ENCODE peak calls at places on chromosomes 3 and 15, in ten cellular contexts. Z is astrocyte of the cerebellum, X is brain microvascular endothelial cell, F is mucosa of descending colon, O is coronary artery, I is lung, S is WERI-Rb-1, D is astrocyte of the spinal cord, A is heart right ventricle, R is Panc1. B is an unnamed sample.

GRCh38 chr15:49273734-49274318 is 103.8 kb downstream of the GALK2 start:
- DNase-seq in Z (no peak), X (no peak), F (no peak), O (no peak), I (no peak), S (no peak), D (no peak), A (no peak), R (no peak), B (peak)

GRCh38 chr3:71425491-71426071 is 157.9 kb downstream of the FOXP1 start:
- DNase-seq in Z (peak), X (peak), F (no peak), O (no peak), I (no peak), S (no peak), D (peak), A (no peak), R (no peak), B (peak)

GRCh38 chr3:5057857-5058324 is 64.2 kb upstream of the ARL8B start:
- DNase-seq in Z (peak), X (peak), F (no peak), O (peak), I (peak), S (peak), D (peak), A (peak), R (peak), B (peak)

GRCh38 chr3:195855471-195856409 is 44.0 kb upstream of the MUC4 start:
- DNase-seq in Z (no peak), X (no peak), F (peak), O (no peak), I (no peak), S (no peak), D (no peak), A (no peak), R (no peak), B (no peak)

GRCh38 chr3:51137715-51138114 is 247.4 kb upstream of the MANF start:
- DNase-seq in Z (no peak), X (no peak), F (no peak), O (no peak), I (no peak), S (no peak), D (no peak), A (no peak), R (no peak), B (no peak)

GRCh38 chr3:186594591-186595113 is 18.2 kb upstream of the AHSG start:
- DNase-seq in Z (no peak), X (no peak), F (no peak), O (no peak), I (no peak), S (no peak), D (no peak), A (no peak), R (no peak), B (no peak)

GRCh38 chr3:88298189-88298588 is 148.4 kb downstream of the C3orf38 start:
- DNase-seq in Z (no peak), X (no peak), F (no peak), O (no peak), I (no peak), S (no peak), D (peak), A (no peak), R (no peak), B (no peak)

GRCh38 chr15:48510976-48511375 is 134.5 kb downstream of the FBN1 start:
- DNase-seq in Z (no peak), X (peak), F (no peak), O (no peak), I (no peak), S (no peak), D (peak), A (no peak), R (no peak), B (no peak)

GRCh38 chr3:63047068-63047467 is 171.9 kb upstream of the CADPS start:
- DNase-seq in Z (no peak), X (no peak), F (no peak), O (no peak), I (no peak), S (no peak), D (no peak), A (no peak), R (no peak), B (no peak)

GRCh38 chr3:4460334-4460733 is 6.7 kb downstream of the SUMF1 start:
- DNase-seq in Z (no peak), X (no peak), F (no peak), O (no peak), I (no peak), S (no peak), D (no peak), A (no peak), R (no peak), B (no peak)

GRCh38 chr15:101000271-101000681 is 81.1 kb downstream of the LRRK1 start:
- DNase-seq in Z (no peak), X (peak), F (no peak), O (peak), I (peak), S (no peak), D (peak), A (no peak), R (no peak), B (peak)

GRCh38 chr3:51786247-51786646 is 7.2 kb upstream of the IQCF6 start:
- DNase-seq in Z (no peak), X (no peak), F (no peak), O (no peak), I (no peak), S (no peak), D (no peak), A (no peak), R (no peak), B (no peak)

GRCh38 chr3:12598890-12599289 is 42.0 kb downstream of the MKRN2 start:
- DNase-seq in Z (no peak), X (no peak), F (no peak), O (no peak), I (no peak), S (no peak), D (no peak), A (no peak), R (no peak), B (no peak)

GRCh38 chr15:66069751-66070150 is 183.8 kb downstream of the MEGF11 start:
- DNase-seq in Z (no peak), X (no peak), F (no peak), O (no peak), I (no peak), S (no peak), D (no peak), A (no peak), R (no peak), B (no peak)

GRCh38 chr3:129615751-129616281 is 9.3 kb upstream of the PLXND1 start:
- DNase-seq in Z (no peak), X (no peak), F (peak), O (no peak), I (no peak), S (no peak), D (no peak), A (peak), R (no peak), B (no peak)

GRCh38 chr3:177483182-177483967 is 286.1 kb upstream of the TBL1XR1 start:
- DNase-seq in Z (no peak), X (no peak), F (no peak), O (no peak), I (no peak), S (peak), D (no peak), A (no peak), R (no peak), B (no peak)

GRCh38 chr3:10017636-10018292 is 8.5 kb upstream of the FANCD2 start:
- DNase-seq in Z (peak), X (peak), F (no peak), O (no peak), I (no peak), S (no peak), D (peak), A (no peak), R (no peak), B (peak)

GRCh38 chr3:10019326-10019725 is 6.9 kb upstream of the FANCD2 start:
- DNase-seq in Z (no peak), X (no peak), F (no peak), O (no peak), I (no peak), S (no peak), D (no peak), A (no peak), R (no peak), B (no peak)

GRCh38 chr3:10011644-10012043 is 14.6 kb upstream of the FANCD2 start:
- DNase-seq in Z (no peak), X (no peak), F (no peak), O (peak), I (no peak), S (no peak), D (no peak), A (no peak), R (no peak), B (no peak)

GRCh38 chr3:10012106-10012505 is 14.1 kb upstream of the FANCD2 start:
- DNase-seq in Z (no peak), X (no peak), F (no peak), O (no peak), I (no peak), S (no peak), D (no peak), A (no peak), R (no peak), B (no peak)

GRCh38 chr3:10015476-10015904 is 10.7 kb upstream of the FANCD2 start:
- DNase-seq in Z (peak), X (peak), F (peak), O (peak), I (peak), S (no peak), D (peak), A (peak), R (no peak), B (peak)
- H3K4me3 ChIP-seq in Z (peak), X (peak), F (no peak), O (peak), I (no peak), S (no peak), D (no peak), A (peak), R (no peak), B (no peak)

DNA sequence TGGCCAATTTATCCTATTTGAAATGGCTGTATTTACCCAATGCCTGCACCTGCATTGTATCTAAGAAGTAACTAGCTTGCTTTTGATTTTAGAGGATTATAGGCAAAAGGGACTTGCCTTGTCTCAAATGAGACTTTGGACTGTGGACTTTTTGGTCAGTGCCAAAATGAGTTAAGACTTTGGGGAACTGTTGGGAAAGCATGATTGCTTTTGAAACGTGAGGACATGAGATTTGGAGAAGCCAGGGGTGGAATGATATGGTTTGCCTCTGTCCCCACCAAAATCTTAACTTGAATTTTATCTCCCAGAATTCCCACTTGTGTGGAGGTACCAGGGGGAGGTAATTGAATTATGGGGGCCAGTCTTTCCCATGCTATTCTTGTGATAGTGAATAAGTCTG is 1505.4 kb downstream of the SI start:
- DNase-seq in Z (no peak), X (no peak), F (no peak), O (no peak), I (no peak), S (no peak), D (no peak), A (no peak), R (no peak), B (no peak)
- TF ChIP-seq CTCF in Z (no peak), X (no peak), F (no peak), O (no peak), I (no peak), S (no peak), D (no peak), A (no peak), R (no peak), B (no peak)

DNA sequence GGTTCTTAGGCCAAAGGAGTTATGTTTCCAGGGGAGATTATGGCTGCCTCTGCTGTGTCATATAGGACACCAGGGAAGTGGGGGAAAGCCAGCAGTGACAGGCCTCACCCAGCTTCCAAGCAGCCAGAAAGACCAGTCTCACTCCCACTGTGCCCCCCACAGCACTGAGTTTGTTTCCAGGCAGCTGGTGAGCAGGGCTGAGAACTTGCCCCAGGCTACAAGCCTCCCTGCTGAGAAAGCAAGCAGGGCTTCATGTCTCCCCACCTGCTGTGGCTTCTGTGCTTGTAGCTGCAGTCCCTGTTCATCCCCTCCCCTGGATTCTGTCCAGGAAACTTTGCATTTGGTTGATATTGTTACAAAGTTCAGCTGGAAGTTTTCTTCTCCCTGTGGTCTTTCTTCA is 376.3 kb downstream of the PDCD6IP start:
- DNase-seq in Z (no peak), X (no peak), F (no peak), O (no peak), I (no peak), S (no peak), D (no peak), A (no peak), R (no peak), B (no peak)
- H3K4me3 ChIP-seq in Z (no peak), X (no peak), F (no peak), O (no peak), I (no peak), S (no peak), D (no peak), A (no peak), R (no peak), B (no peak)

GRCh38 chr3:134427400-134428111 is 53.3 kb upstream of the AMOTL2 start:
- DNase-seq in Z (peak), X (peak), F (peak), O (no peak), I (no peak), S (no peak), D (peak), A (no peak), R (peak), B (peak)
- TF ChIP-seq CTCF in Z (no peak), X (peak), F (no peak), O (no peak), I (no peak), S (no peak), D (no peak), A (no peak), R (no peak), B (no peak)

GRCh38 chr15:59611277-59612260 is at the start of gene GCNT3:
- DNase-seq in Z (no peak), X (peak), F (no peak), O (no peak), I (no peak), S (no peak), D (peak), A (no peak), R (no peak), B (peak)
- H3K4me3 ChIP-seq in Z (no peak), X (no peak), F (peak), O (no peak), I (no peak), S (no peak), D (no peak), A (no peak), R (no peak), B (no peak)

DNA sequence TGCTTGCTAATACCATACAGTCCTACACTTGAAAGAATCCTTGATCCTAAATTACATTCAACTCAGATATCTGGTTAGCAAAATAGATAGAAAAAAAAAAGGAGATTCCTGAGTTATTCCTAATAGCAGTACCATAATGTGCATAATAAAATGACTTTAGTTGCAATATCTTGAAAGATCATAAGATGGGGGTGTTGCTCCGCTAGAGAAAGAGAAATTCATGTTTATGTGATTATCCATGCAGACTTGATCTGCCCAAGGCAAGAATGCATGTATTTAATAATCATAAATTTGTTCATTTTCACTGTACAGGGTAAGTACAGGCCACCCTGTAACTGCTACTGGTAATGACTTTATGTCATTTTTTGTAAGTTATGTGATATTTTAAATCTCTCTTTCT is 84.7 kb downstream of the HCN4 start:
- DNase-seq in Z (peak), X (no peak), F (no peak), O (no peak), I (no peak), S (no peak), D (peak), A (no peak), R (no peak), B (no peak)
- TF ChIP-seq CTCF in Z (peak), X (peak), F (no peak), O (no peak), I (no peak), S (no peak), D (no peak), A (peak), R (peak), B (peak)

GRCh38 chr3:24244491-24244890 is 250.2 kb downstream of the THRB start:
- DNase-seq in Z (no peak), X (no peak), F (no peak), O (no peak), I (no peak), S (no peak), D (no peak), A (no peak), R (no peak), B (no peak)

GRCh38 chr3:24242012-24242698 is 252.5 kb downstream of the THRB start:
- DNase-seq in Z (peak), X (peak), F (no peak), O (no peak), I (no peak), S (no peak), D (peak), A (no peak), R (no peak), B (peak)

GRCh38 chr3:24245056-24245455 is 249.6 kb downstream of the THRB start:
- DNase-seq in Z (no peak), X (no peak), F (no peak), O (no peak), I (no peak), S (no peak), D (no peak), A (no peak), R (no peak), B (no peak)

GRCh38 chr3:24237971-24238767 is 256.5 kb downstream of the THRB start:
- DNase-seq in Z (peak), X (peak), F (no peak), O (no peak), I (peak), S (peak), D (peak), A (no peak), R (peak), B (peak)

GRCh38 chr3:24240306-24240705 is 254.3 kb downstream of the THRB start:
- DNase-seq in Z (no peak), X (no peak), F (no peak), O (no peak), I (no peak), S (no peak), D (no peak), A (no peak), R (no peak), B (no peak)
- H3K4me3 ChIP-seq in Z (no peak), X (no peak), F (no peak), O (no peak), I (no peak), S (no peak), D (no peak), A (no peak), R (no peak), B (no peak)

GRCh38 chr15:41954036-41954435 is 18.3 kb downstream of the EHD4 start:
- DNase-seq in Z (no peak), X (no peak), F (no peak), O (no peak), I (no peak), S (no peak), D (no peak), A (no peak), R (no peak), B (no peak)

GRCh38 chr15:41955100-41955499 is 17.3 kb downstream of the EHD4 start:
- DNase-seq in Z (no peak), X (no peak), F (no peak), O (peak), I (no peak), S (no peak), D (no peak), A (no peak), R (no peak), B (no peak)

GRCh38 chr15:41958002-41958420 is 14.3 kb downstream of the EHD4 start:
- DNase-seq in Z (no peak), X (no peak), F (no peak), O (peak), I (no peak), S (no peak), D (no peak), A (no peak), R (no peak), B (no peak)

GRCh38 chr15:41957021-41957897 is 15.1 kb downstream of the EHD4 start:
- DNase-seq in Z (no peak), X (no peak), F (no peak), O (no peak), I (no peak), S (no peak), D (no peak), A (no peak), R (no peak), B (no peak)

DNA sequence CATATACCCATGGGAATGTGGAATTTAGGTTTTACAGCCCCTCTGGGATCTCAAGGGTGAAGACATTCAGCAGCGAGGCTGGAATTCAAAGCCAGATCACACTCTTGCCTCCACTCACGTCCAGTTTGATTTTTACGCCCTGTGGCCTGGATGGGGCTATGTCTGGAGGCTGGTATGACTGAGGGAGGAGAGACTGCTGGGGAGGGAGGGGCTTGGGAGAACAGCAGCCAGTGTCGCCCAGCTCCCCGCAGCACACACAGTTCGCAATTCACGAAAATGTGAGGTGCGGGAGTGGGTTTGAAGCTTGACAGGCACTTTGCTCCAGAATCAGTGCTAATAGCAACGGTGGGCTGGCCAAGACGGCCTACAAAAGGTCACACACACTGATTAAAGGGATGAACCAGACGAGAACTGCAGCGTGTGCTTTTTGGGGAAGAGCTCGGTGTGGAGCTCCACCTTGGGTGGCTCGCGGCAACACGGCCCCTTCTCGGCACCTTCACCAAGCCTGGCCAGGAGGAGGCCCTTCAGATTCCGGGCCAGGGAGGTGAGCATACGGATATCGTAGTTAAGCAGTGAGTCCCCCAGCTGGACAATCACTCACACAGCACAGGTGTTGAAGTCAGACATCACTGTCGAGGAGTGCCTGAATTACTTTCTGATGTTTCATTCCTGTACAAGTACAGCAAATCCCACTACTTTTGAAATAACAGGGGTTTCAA is 16.4 kb downstream of the EHD4 start:
- DNase-seq in Z (no peak), X (no peak), F (no peak), O (no peak), I (no peak), S (peak), D (no peak), A (no peak), R (no peak), B (no peak)
- TF ChIP-seq CTCF in Z (no peak), X (peak), F (no peak), O (no peak), I (no peak), S (peak), D (no peak), A (peak), R (no peak), B (no peak)